ENCODE peak calls at places on chromosome 21, in five cellular contexts. K is upper lobe of right lung; I is heart right ventricle; J is Panc1; A is CD8-positive, alpha-beta T cell. S is an unnamed sample. For H3K27me3, the result is how much of the 10 kb centered on the place peaks cover.

GRCh38 chr21:39660191-39660590 is 47.5 kb downstream of the B3GALT5 start:
- DNase-seq in K (no peak), I (peak), J (no peak), A (no peak), S (no peak)

GRCh38 chr21:22351076-22351475 is 1352.9 kb downstream of the NCAM2 start:
- DNase-seq in K (no peak), I (no peak), J (no peak), A (no peak), S (no peak)

GRCh38 chr21:40404319-40404906 is 442.5 kb downstream of the DSCAM start:
- DNase-seq in K (no peak), I (no peak), J (no peak), A (no peak), S (no peak)

GRCh38 chr21:39037807-39038405 is 145.3 kb downstream of the PSMG1 start:
- DNase-seq in K (no peak), I (no peak), J (no peak), A (no peak), S (peak)

GRCh38 chr21:17673261-17674020 is 60.7 kb upstream of the BTG3 start:
- DNase-seq in K (no peak), I (no peak), J (no peak), A (no peak), S (no peak)

GRCh38 chr21:38952890-38953289 is 147.2 kb downstream of the ETS2 start:
- DNase-seq in K (no peak), I (no peak), J (no peak), A (no peak), S (no peak)

GRCh38 chr21:18244721-18245486 is at the start of gene CHODL:
- DNase-seq in K (peak), I (peak), J (no peak), A (no peak), S (peak)

GRCh38 chr21:17554619-17555472 is 42.0 kb downstream of the CXADR start:
- DNase-seq in K (no peak), I (no peak), J (no peak), A (no peak), S (peak)

GRCh38 chr21:40706806-40707205 is 140.2 kb downstream of the DSCAM start:
- DNase-seq in K (no peak), I (no peak), J (no peak), A (no peak), S (no peak)

GRCh38 chr21:41215856-41216408 is 48.0 kb downstream of the BACE2 start:
- DNase-seq in K (no peak), I (no peak), J (no peak), A (no peak), S (no peak)

GRCh38 chr21:45818904-45819285 is 162.7 kb upstream of the COL6A1 start:
- DNase-seq in K (no peak), I (no peak), J (no peak), A (peak), S (no peak)

GRCh38 chr21:24110846-24111245 is 1496.4 kb downstream of the MRPL39 start:
- DNase-seq in K (no peak), I (no peak), J (no peak), A (no peak), S (no peak)

GRCh38 chr21:38914531-38915385 is 109.0 kb downstream of the ETS2 start:
- DNase-seq in K (no peak), I (no peak), J (no peak), A (no peak), S (no peak)

GRCh38 chr21:31338892-31339368 is 5.1 kb downstream of the TIAM1 start:
- DNase-seq in K (no peak), I (no peak), J (no peak), A (no peak), S (no peak)

GRCh38 chr21:20649231-20649630 is 349.0 kb upstream of the NCAM2 start:
- DNase-seq in K (no peak), I (no peak), J (no peak), A (no peak), S (no peak)

GRCh38 chr21:46181953-46182547 is 2.2 kb downstream of the SPATC1L start:
- DNase-seq in K (no peak), I (peak), J (no peak), A (no peak), S (no peak)

GRCh38 chr21:21722736-21723135 is 724.5 kb downstream of the NCAM2 start:
- DNase-seq in K (no peak), I (no peak), J (no peak), A (no peak), S (no peak)

GRCh38 chr21:31182231-31183129 is 144.2 kb upstream of the KRTAP19-8 start:
- DNase-seq in K (no peak), I (no peak), J (no peak), A (peak), S (no peak)

GRCh38 chr21:39456665-39457064 is 4.9 kb downstream of the SH3BGR start:
- DNase-seq in K (no peak), I (no peak), J (no peak), A (no peak), S (no peak)

GRCh38 chr21:31457675-31458074 is 113.6 kb upstream of the TIAM1 start:
- DNase-seq in K (no peak), I (no peak), J (no peak), A (no peak), S (peak)

GRCh38 chr21:36811762-36812161 is 112.8 kb downstream of the SIM2 start:
- DNase-seq in K (no peak), I (no peak), J (no peak), A (no peak), S (no peak)

DNA sequence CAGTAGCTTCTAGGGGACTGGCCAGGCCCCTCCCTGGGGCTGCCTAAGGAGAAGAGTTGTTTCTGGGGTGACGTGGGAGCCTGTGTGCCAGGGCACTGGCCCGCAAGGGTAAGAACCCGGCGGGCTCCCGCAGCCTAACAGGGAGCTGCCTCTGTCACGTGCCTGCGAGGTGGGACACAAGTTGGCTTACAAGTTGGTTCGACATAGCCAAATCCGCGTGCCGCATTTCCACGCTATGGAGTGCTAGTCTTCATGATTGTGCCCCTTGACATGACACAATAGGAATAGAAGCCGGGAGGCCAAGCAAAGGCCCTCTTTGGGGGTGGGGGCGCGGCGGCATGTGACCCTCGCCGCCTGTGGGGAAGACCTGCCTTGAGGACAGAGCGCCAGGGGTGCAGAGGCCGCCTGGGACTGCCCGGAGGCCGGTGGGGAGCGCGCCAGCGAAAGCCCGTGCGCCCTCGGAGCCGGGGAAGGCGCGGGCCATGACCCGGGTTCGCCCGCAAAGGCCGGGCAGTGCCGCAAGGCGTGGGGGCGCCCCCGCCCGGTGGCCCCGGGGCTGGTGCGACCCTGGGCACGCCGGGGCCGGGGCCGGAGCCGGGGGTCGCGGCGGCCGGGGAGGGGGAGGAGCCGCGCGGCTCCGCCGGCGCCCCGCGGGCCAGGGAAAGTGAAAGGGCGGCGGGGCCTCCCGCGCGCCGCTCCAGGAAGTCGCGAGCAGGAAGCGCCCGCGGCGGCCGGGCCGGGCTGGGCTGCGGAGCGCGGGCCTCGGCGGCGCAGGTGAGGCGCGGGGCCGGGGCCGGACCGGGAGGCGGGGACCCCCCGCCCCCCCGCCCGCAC is at the start of gene SLC37A1:
- DNase-seq in K (peak), I (peak), J (no peak), A (no peak), S (no peak)
- H3K27ac ChIP-seq in K (peak), I (peak), J (peak), A (peak), S (no peak)

GRCh38 chr21:26027696-26028095 is 142.9 kb downstream of the APP start:
- DNase-seq in K (no peak), I (no peak), J (no peak), A (no peak), S (no peak)

GRCh38 chr21:26028183-26028582 is 142.4 kb downstream of the APP start:
- DNase-seq in K (no peak), I (no peak), J (no peak), A (no peak), S (no peak)

GRCh38 chr21:26032263-26032662 is 138.3 kb downstream of the APP start:
- DNase-seq in K (no peak), I (no peak), J (no peak), A (no peak), S (no peak)
- TF ChIP-seq CTCF in K (no peak), I (no peak), J (peak), A (no peak), S (peak)

DNA sequence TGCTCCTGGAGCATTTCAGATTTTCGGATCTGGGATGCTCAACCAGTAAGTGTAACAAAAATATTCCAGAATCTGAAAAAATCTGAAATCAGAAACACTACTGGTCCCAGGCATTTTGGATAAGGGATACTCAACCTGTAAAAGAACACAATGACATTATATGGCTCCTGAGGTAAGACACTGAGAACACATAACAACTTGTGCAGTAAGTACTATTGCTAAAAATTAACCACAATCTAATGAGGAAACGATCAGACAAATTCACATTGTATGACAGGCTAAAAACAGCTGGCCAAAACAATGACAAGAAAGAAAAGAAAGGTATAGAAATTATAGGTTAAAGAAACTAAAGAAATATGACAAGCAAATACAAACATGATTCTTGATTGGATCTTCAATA is 54.9 kb downstream of the LTN1 start:
- DNase-seq in K (no peak), I (no peak), J (no peak), A (no peak), S (no peak)
- H3K27me3 ChIP-seq in K (under half), I (under half), J (under half), A (under half), S (under half)

GRCh38 chr21:37828515-37828914 is 87.7 kb downstream of the KCNJ6 start:
- DNase-seq in K (no peak), I (no peak), J (no peak), A (no peak), S (peak)

GRCh38 chr21:37829447-37829846 is 86.8 kb downstream of the KCNJ6 start:
- DNase-seq in K (no peak), I (no peak), J (no peak), A (no peak), S (peak)

GRCh38 chr21:37833301-37833700 is 83.0 kb downstream of the KCNJ6 start:
- DNase-seq in K (no peak), I (no peak), J (no peak), A (no peak), S (no peak)

GRCh38 chr21:37827878-37828277 is 88.4 kb downstream of the KCNJ6 start:
- DNase-seq in K (no peak), I (no peak), J (no peak), A (no peak), S (no peak)

GRCh38 chr21:37829043-37829442 is 87.2 kb downstream of the KCNJ6 start:
- DNase-seq in K (no peak), I (no peak), J (no peak), A (no peak), S (peak)
- H3K27ac ChIP-seq in K (no peak), I (no peak), J (no peak), A (no peak), S (peak)

GRCh38 chr21:15517394-15517793 is 212.4 kb upstream of the USP25 start:
- DNase-seq in K (no peak), I (no peak), J (no peak), A (no peak), S (no peak)

GRCh38 chr21:15522148-15522547 is 207.6 kb upstream of the USP25 start:
- DNase-seq in K (no peak), I (no peak), J (no peak), A (no peak), S (no peak)

GRCh38 chr21:15520811-15521643 is 208.8 kb upstream of the USP25 start:
- DNase-seq in K (no peak), I (no peak), J (no peak), A (no peak), S (no peak)

GRCh38 chr21:15524855-15525254 is 204.9 kb upstream of the USP25 start:
- DNase-seq in K (no peak), I (no peak), J (no peak), A (no peak), S (no peak)

GRCh38 chr21:15521644-15522001 is 208.2 kb upstream of the USP25 start:
- DNase-seq in K (no peak), I (no peak), J (no peak), A (no peak), S (no peak)
- TF ChIP-seq CTCF in K (no peak), I (no peak), J (no peak), A (no peak), S (no peak)

GRCh38 chr21:44695641-44696040 is 1.3 kb upstream of the KRTAP10-12 start:
- DNase-seq in K (no peak), I (no peak), J (no peak), A (no peak), S (peak)
- H3K27me3 ChIP-seq in K (under half), I (under half), J (under half), A (under half), S (under half)

DNA sequence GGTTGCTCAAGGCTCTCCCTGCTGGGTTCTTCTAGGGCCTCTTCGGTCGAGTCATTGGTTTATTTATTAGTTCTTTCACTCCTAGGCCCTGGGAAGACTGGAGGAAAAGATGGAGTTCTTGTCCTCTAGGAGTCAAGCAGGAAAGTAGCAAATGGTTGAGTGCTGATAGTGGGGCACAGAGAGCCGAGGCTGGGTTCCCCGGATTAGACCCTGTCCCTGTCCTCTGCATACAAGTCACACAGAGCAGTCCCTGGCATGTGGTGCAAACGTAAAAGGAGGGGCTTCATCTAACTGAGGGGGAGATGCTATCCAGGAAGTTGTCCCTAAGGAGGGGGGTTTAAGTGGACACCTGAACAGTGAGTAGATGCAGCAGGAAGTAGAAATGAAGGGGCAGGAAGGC is 19.2 kb upstream of the KCNE2 start:
- DNase-seq in K (no peak), I (no peak), J (no peak), A (no peak), S (no peak)
- H3K27ac ChIP-seq in K (peak), I (no peak), J (no peak), A (no peak), S (no peak)

GRCh38 chr21:15793109-15793508 is 63.3 kb downstream of the USP25 start:
- DNase-seq in K (no peak), I (no peak), J (no peak), A (no peak), S (no peak)

GRCh38 chr21:15797577-15798363 is 68.0 kb downstream of the USP25 start:
- DNase-seq in K (no peak), I (no peak), J (no peak), A (no peak), S (no peak)

GRCh38 chr21:15795533-15795932 is 65.8 kb downstream of the USP25 start:
- DNase-seq in K (no peak), I (no peak), J (no peak), A (no peak), S (no peak)

GRCh38 chr21:15793547-15794235 is 63.9 kb downstream of the USP25 start:
- DNase-seq in K (no peak), I (no peak), J (no peak), A (no peak), S (no peak)

DNA sequence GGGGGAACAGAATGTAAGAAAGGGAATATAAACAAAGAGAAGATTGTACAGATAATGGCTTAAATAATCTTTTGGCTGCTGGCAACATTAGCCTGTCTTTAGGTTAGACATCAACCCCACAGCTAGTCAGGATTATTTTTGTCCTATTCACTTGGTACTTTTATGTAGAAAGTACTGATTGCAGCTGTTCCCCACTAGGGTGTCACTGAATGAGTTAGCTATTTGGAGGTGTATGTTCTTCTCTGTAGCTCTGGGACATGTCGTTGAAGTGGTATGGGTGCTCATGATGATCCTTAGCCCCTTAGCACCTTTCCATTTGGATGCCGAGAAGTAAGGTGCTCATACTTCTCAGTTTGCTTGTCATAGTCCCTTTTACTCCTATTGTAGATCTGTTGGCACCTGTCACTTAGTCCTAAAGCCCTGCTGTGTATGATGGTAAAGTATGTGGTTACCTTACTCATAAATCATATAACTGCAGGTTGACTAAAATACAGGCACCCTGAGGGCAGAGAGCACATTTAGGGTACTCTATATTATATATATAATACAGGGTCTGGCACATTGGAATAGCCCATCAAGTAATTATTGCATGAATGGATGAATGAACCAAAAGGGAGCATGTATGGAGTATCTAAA is 64.6 kb downstream of the USP25 start:
- DNase-seq in K (no peak), I (no peak), J (no peak), A (no peak), S (no peak)
- TF ChIP-seq CTCF in K (no peak), I (no peak), J (no peak), A (no peak), S (no peak)

GRCh38 chr21:35587841-35588390 is 472.4 kb downstream of the SETD4 start:
- DNase-seq in K (no peak), I (no peak), J (no peak), A (no peak), S (no peak)
- H3K27me3 ChIP-seq in K (under half), I (under half), J (under half), A (under half), S (half or more)

S was measured in WERI-Rb-1.